ENCODE peak calls at places on chromosome 22, in ten cellular contexts. One of them, this sample, is unnamed.

GRCh38 chr22:47837703-47838102 is 1075.3 kb downstream of the TBC1D22A start:
- DNase-seq in NCI-H446: no peak
- DNase-seq in stimulated activated CD8-positive, alpha-beta memory T cell treated with anti-CD3 and anti-CD28 coated beads, Interleukin-15, amount 100 ng/mL, for 4 hours: no peak
- DNase-seq in spleen: no peak
- DNase-seq in posterior cingulate gyrus: no peak
- DNase-seq in NCI-H510A treated with DMSO at 0.1 percent for 48 hours: no peak
- DNase-seq in NAMALWA: peak
- DNase-seq in germinal center: no peak
- DNase-seq in non-pigmented ciliary epithelial cell: no peak
- DNase-seq in activated T-cell treated with anti-CD3 and anti-CD28 coated beads for 1 hour: no peak
- DNase-seq in this sample: no peak

GRCh38 chr22:19798825-19799224 is 38.2 kb downstream of the TBX1 start:
- DNase-seq in NCI-H446: no peak
- DNase-seq in stimulated activated CD8-positive, alpha-beta memory T cell treated with anti-CD3 and anti-CD28 coated beads, Interleukin-15, amount 100 ng/mL, for 4 hours: no peak
- DNase-seq in spleen: no peak
- DNase-seq in posterior cingulate gyrus: no peak
- DNase-seq in NCI-H510A treated with DMSO at 0.1 percent for 48 hours: no peak
- DNase-seq in NAMALWA: no peak
- DNase-seq in germinal center: no peak
- DNase-seq in non-pigmented ciliary epithelial cell: no peak
- DNase-seq in activated T-cell treated with anti-CD3 and anti-CD28 coated beads for 1 hour: no peak
- DNase-seq in this sample: no peak

GRCh38 chr22:37747715-37748100 is 50.9 kb downstream of the TRIOBP start:
- DNase-seq in NCI-H446: no peak
- DNase-seq in stimulated activated CD8-positive, alpha-beta memory T cell treated with anti-CD3 and anti-CD28 coated beads, Interleukin-15, amount 100 ng/mL, for 4 hours: no peak
- DNase-seq in spleen: no peak
- DNase-seq in posterior cingulate gyrus: no peak
- DNase-seq in NCI-H510A treated with DMSO at 0.1 percent for 48 hours: no peak
- DNase-seq in NAMALWA: no peak
- DNase-seq in germinal center: no peak
- DNase-seq in non-pigmented ciliary epithelial cell: no peak
- DNase-seq in activated T-cell treated with anti-CD3 and anti-CD28 coated beads for 1 hour: no peak
- DNase-seq in this sample: no peak

GRCh38 chr22:44195189-44195871 is 14.6 kb downstream of the PARVG start:
- DNase-seq in NCI-H446: no peak
- DNase-seq in stimulated activated CD8-positive, alpha-beta memory T cell treated with anti-CD3 and anti-CD28 coated beads, Interleukin-15, amount 100 ng/mL, for 4 hours: no peak
- DNase-seq in spleen: peak
- DNase-seq in posterior cingulate gyrus: peak
- DNase-seq in NCI-H510A treated with DMSO at 0.1 percent for 48 hours: no peak
- DNase-seq in NAMALWA: no peak
- DNase-seq in germinal center: no peak
- DNase-seq in non-pigmented ciliary epithelial cell: no peak
- DNase-seq in activated T-cell treated with anti-CD3 and anti-CD28 coated beads for 1 hour: no peak
- DNase-seq in this sample: no peak

GRCh38 chr22:42685941-42686666 is 34.6 kb downstream of the A4GALT start:
- DNase-seq in NCI-H446: no peak
- DNase-seq in stimulated activated CD8-positive, alpha-beta memory T cell treated with anti-CD3 and anti-CD28 coated beads, Interleukin-15, amount 100 ng/mL, for 4 hours: no peak
- DNase-seq in spleen: no peak
- DNase-seq in posterior cingulate gyrus: no peak
- DNase-seq in NCI-H510A treated with DMSO at 0.1 percent for 48 hours: peak
- DNase-seq in NAMALWA: no peak
- DNase-seq in germinal center: no peak
- DNase-seq in non-pigmented ciliary epithelial cell: no peak
- DNase-seq in activated T-cell treated with anti-CD3 and anti-CD28 coated beads for 1 hour: no peak
- DNase-seq in this sample: no peak

GRCh38 chr22:41411021-41411851 is 29.5 kb downstream of the TEF start:
- DNase-seq in NCI-H446: no peak
- DNase-seq in stimulated activated CD8-positive, alpha-beta memory T cell treated with anti-CD3 and anti-CD28 coated beads, Interleukin-15, amount 100 ng/mL, for 4 hours: no peak
- DNase-seq in spleen: no peak
- DNase-seq in posterior cingulate gyrus: peak
- DNase-seq in NCI-H510A treated with DMSO at 0.1 percent for 48 hours: no peak
- DNase-seq in NAMALWA: no peak
- DNase-seq in germinal center: no peak
- DNase-seq in non-pigmented ciliary epithelial cell: no peak
- DNase-seq in activated T-cell treated with anti-CD3 and anti-CD28 coated beads for 1 hour: no peak
- DNase-seq in this sample: no peak

GRCh38 chr22:20964799-20965103 is 2.3 kb upstream of the AIFM3 start:
- DNase-seq in NCI-H446: no peak
- DNase-seq in stimulated activated CD8-positive, alpha-beta memory T cell treated with anti-CD3 and anti-CD28 coated beads, Interleukin-15, amount 100 ng/mL, for 4 hours: no peak
- DNase-seq in spleen: peak
- DNase-seq in posterior cingulate gyrus: no peak
- DNase-seq in NCI-H510A treated with DMSO at 0.1 percent for 48 hours: no peak
- DNase-seq in NAMALWA: no peak
- DNase-seq in germinal center: no peak
- DNase-seq in non-pigmented ciliary epithelial cell: no peak
- DNase-seq in activated T-cell treated with anti-CD3 and anti-CD28 coated beads for 1 hour: no peak
- DNase-seq in this sample: no peak

GRCh38 chr22:38270091-38270972 is 2.5 kb downstream of the TMEM184B start:
- DNase-seq in NCI-H446: no peak
- DNase-seq in stimulated activated CD8-positive, alpha-beta memory T cell treated with anti-CD3 and anti-CD28 coated beads, Interleukin-15, amount 100 ng/mL, for 4 hours: no peak
- DNase-seq in spleen: no peak
- DNase-seq in posterior cingulate gyrus: no peak
- DNase-seq in NCI-H510A treated with DMSO at 0.1 percent for 48 hours: no peak
- DNase-seq in NAMALWA: no peak
- DNase-seq in germinal center: no peak
- DNase-seq in non-pigmented ciliary epithelial cell: no peak
- DNase-seq in activated T-cell treated with anti-CD3 and anti-CD28 coated beads for 1 hour: no peak
- DNase-seq in this sample: no peak

GRCh38 chr22:46757104-46757503 is 5.3 kb upstream of the TBC1D22A start:
- DNase-seq in NCI-H446: no peak
- DNase-seq in stimulated activated CD8-positive, alpha-beta memory T cell treated with anti-CD3 and anti-CD28 coated beads, Interleukin-15, amount 100 ng/mL, for 4 hours: no peak
- DNase-seq in spleen: peak
- DNase-seq in posterior cingulate gyrus: no peak
- DNase-seq in NCI-H510A treated with DMSO at 0.1 percent for 48 hours: no peak
- DNase-seq in NAMALWA: no peak
- DNase-seq in germinal center: no peak
- DNase-seq in non-pigmented ciliary epithelial cell: no peak
- DNase-seq in activated T-cell treated with anti-CD3 and anti-CD28 coated beads for 1 hour: no peak
- DNase-seq in this sample: no peak

GRCh38 chr22:19892249-19892879 is 37.7 kb upstream of the GNB1L start:
- DNase-seq in NCI-H446: no peak
- DNase-seq in stimulated activated CD8-positive, alpha-beta memory T cell treated with anti-CD3 and anti-CD28 coated beads, Interleukin-15, amount 100 ng/mL, for 4 hours: peak
- DNase-seq in spleen: no peak
- DNase-seq in posterior cingulate gyrus: no peak
- DNase-seq in NCI-H510A treated with DMSO at 0.1 percent for 48 hours: peak
- DNase-seq in NAMALWA: peak
- DNase-seq in germinal center: peak
- DNase-seq in non-pigmented ciliary epithelial cell: no peak
- DNase-seq in activated T-cell treated with anti-CD3 and anti-CD28 coated beads for 1 hour: peak
- DNase-seq in this sample: peak

GRCh38 chr22:46121079-46121478 is 29.2 kb upstream of the PPARA start:
- DNase-seq in NCI-H446: no peak
- DNase-seq in stimulated activated CD8-positive, alpha-beta memory T cell treated with anti-CD3 and anti-CD28 coated beads, Interleukin-15, amount 100 ng/mL, for 4 hours: no peak
- DNase-seq in spleen: no peak
- DNase-seq in posterior cingulate gyrus: no peak
- DNase-seq in NCI-H510A treated with DMSO at 0.1 percent for 48 hours: no peak
- DNase-seq in NAMALWA: no peak
- DNase-seq in germinal center: no peak
- DNase-seq in non-pigmented ciliary epithelial cell: no peak
- DNase-seq in activated T-cell treated with anti-CD3 and anti-CD28 coated beads for 1 hour: no peak
- DNase-seq in this sample: no peak

GRCh38 chr22:21712751-21713427 is 22.7 kb downstream of the YPEL1 start:
- DNase-seq in NCI-H446: peak
- DNase-seq in stimulated activated CD8-positive, alpha-beta memory T cell treated with anti-CD3 and anti-CD28 coated beads, Interleukin-15, amount 100 ng/mL, for 4 hours: no peak
- DNase-seq in spleen: no peak
- DNase-seq in posterior cingulate gyrus: peak
- DNase-seq in NCI-H510A treated with DMSO at 0.1 percent for 48 hours: peak
- DNase-seq in NAMALWA: peak
- DNase-seq in germinal center: peak
- DNase-seq in non-pigmented ciliary epithelial cell: peak
- DNase-seq in activated T-cell treated with anti-CD3 and anti-CD28 coated beads for 1 hour: peak
- DNase-seq in this sample: peak

GRCh38 chr22:46135611-46136538 is 14.5 kb upstream of the PPARA start:
- DNase-seq in NCI-H446: no peak
- DNase-seq in stimulated activated CD8-positive, alpha-beta memory T cell treated with anti-CD3 and anti-CD28 coated beads, Interleukin-15, amount 100 ng/mL, for 4 hours: no peak
- DNase-seq in spleen: peak
- DNase-seq in posterior cingulate gyrus: no peak
- DNase-seq in NCI-H510A treated with DMSO at 0.1 percent for 48 hours: no peak
- DNase-seq in NAMALWA: no peak
- DNase-seq in germinal center: no peak
- DNase-seq in non-pigmented ciliary epithelial cell: no peak
- DNase-seq in activated T-cell treated with anti-CD3 and anti-CD28 coated beads for 1 hour: no peak
- DNase-seq in this sample: no peak

GRCh38 chr22:42961815-42962214 is 53.1 kb downstream of the PACSIN2 start:
- DNase-seq in NCI-H446: no peak
- DNase-seq in stimulated activated CD8-positive, alpha-beta memory T cell treated with anti-CD3 and anti-CD28 coated beads, Interleukin-15, amount 100 ng/mL, for 4 hours: no peak
- DNase-seq in spleen: no peak
- DNase-seq in posterior cingulate gyrus: no peak
- DNase-seq in NCI-H510A treated with DMSO at 0.1 percent for 48 hours: no peak
- DNase-seq in NAMALWA: no peak
- DNase-seq in germinal center: no peak
- DNase-seq in non-pigmented ciliary epithelial cell: no peak
- DNase-seq in activated T-cell treated with anti-CD3 and anti-CD28 coated beads for 1 hour: no peak
- DNase-seq in this sample: no peak

GRCh38 chr22:30876221-30876751 is 92.3 kb downstream of the MORC2 start:
- DNase-seq in NCI-H446: no peak
- DNase-seq in stimulated activated CD8-positive, alpha-beta memory T cell treated with anti-CD3 and anti-CD28 coated beads, Interleukin-15, amount 100 ng/mL, for 4 hours: no peak
- DNase-seq in spleen: peak
- DNase-seq in posterior cingulate gyrus: peak
- DNase-seq in NCI-H510A treated with DMSO at 0.1 percent for 48 hours: no peak
- DNase-seq in NAMALWA: no peak
- DNase-seq in germinal center: no peak
- DNase-seq in non-pigmented ciliary epithelial cell: no peak
- DNase-seq in activated T-cell treated with anti-CD3 and anti-CD28 coated beads for 1 hour: no peak
- DNase-seq in this sample: no peak

GRCh38 chr22:39638958-39639357 is 68.4 kb downstream of the CACNA1I start:
- DNase-seq in NCI-H446: no peak
- DNase-seq in stimulated activated CD8-positive, alpha-beta memory T cell treated with anti-CD3 and anti-CD28 coated beads, Interleukin-15, amount 100 ng/mL, for 4 hours: no peak
- DNase-seq in spleen: no peak
- DNase-seq in posterior cingulate gyrus: no peak
- DNase-seq in NCI-H510A treated with DMSO at 0.1 percent for 48 hours: no peak
- DNase-seq in NAMALWA: no peak
- DNase-seq in germinal center: no peak
- DNase-seq in non-pigmented ciliary epithelial cell: no peak
- DNase-seq in activated T-cell treated with anti-CD3 and anti-CD28 coated beads for 1 hour: no peak
- DNase-seq in this sample: no peak

GRCh38 chr22:50622723-50623327 is 5.1 kb downstream of the ARSA start:
- DNase-seq in NCI-H446: no peak
- DNase-seq in stimulated activated CD8-positive, alpha-beta memory T cell treated with anti-CD3 and anti-CD28 coated beads, Interleukin-15, amount 100 ng/mL, for 4 hours: no peak
- DNase-seq in spleen: peak
- DNase-seq in posterior cingulate gyrus: peak
- DNase-seq in NCI-H510A treated with DMSO at 0.1 percent for 48 hours: peak
- DNase-seq in NAMALWA: no peak
- DNase-seq in germinal center: no peak
- DNase-seq in non-pigmented ciliary epithelial cell: no peak
- DNase-seq in activated T-cell treated with anti-CD3 and anti-CD28 coated beads for 1 hour: no peak
- DNase-seq in this sample: no peak

GRCh38 chr22:42895087-42895486 is 38.0 kb upstream of the ARFGAP3 start:
- DNase-seq in NCI-H446: no peak
- DNase-seq in stimulated activated CD8-positive, alpha-beta memory T cell treated with anti-CD3 and anti-CD28 coated beads, Interleukin-15, amount 100 ng/mL, for 4 hours: no peak
- DNase-seq in spleen: no peak
- DNase-seq in posterior cingulate gyrus: no peak
- DNase-seq in NCI-H510A treated with DMSO at 0.1 percent for 48 hours: no peak
- DNase-seq in NAMALWA: no peak
- DNase-seq in germinal center: peak
- DNase-seq in non-pigmented ciliary epithelial cell: no peak
- DNase-seq in activated T-cell treated with anti-CD3 and anti-CD28 coated beads for 1 hour: no peak
- DNase-seq in this sample: no peak

GRCh38 chr22:42519544-42520237 is at the start of gene RRP7A:
- DNase-seq in NCI-H446: peak
- DNase-seq in stimulated activated CD8-positive, alpha-beta memory T cell treated with anti-CD3 and anti-CD28 coated beads, Interleukin-15, amount 100 ng/mL, for 4 hours: peak
- DNase-seq in spleen: peak
- DNase-seq in posterior cingulate gyrus: peak
- DNase-seq in NCI-H510A treated with DMSO at 0.1 percent for 48 hours: peak
- DNase-seq in NAMALWA: peak
- DNase-seq in germinal center: peak
- DNase-seq in non-pigmented ciliary epithelial cell: peak
- DNase-seq in activated T-cell treated with anti-CD3 and anti-CD28 coated beads for 1 hour: peak
- DNase-seq in this sample: peak

GRCh38 chr22:44440224-44441160 is 57.5 kb downstream of the RTL6 start:
- DNase-seq in NCI-H446: no peak
- DNase-seq in stimulated activated CD8-positive, alpha-beta memory T cell treated with anti-CD3 and anti-CD28 coated beads, Interleukin-15, amount 100 ng/mL, for 4 hours: no peak
- DNase-seq in spleen: peak
- DNase-seq in posterior cingulate gyrus: no peak
- DNase-seq in NCI-H510A treated with DMSO at 0.1 percent for 48 hours: no peak
- DNase-seq in NAMALWA: no peak
- DNase-seq in germinal center: no peak
- DNase-seq in non-pigmented ciliary epithelial cell: no peak
- DNase-seq in activated T-cell treated with anti-CD3 and anti-CD28 coated beads for 1 hour: no peak
- DNase-seq in this sample: no peak

GRCh38 chr22:27775698-27776409 is 25.7 kb downstream of the MN1 start:
- DNase-seq in NCI-H446: no peak
- DNase-seq in stimulated activated CD8-positive, alpha-beta memory T cell treated with anti-CD3 and anti-CD28 coated beads, Interleukin-15, amount 100 ng/mL, for 4 hours: no peak
- DNase-seq in spleen: no peak
- DNase-seq in posterior cingulate gyrus: no peak
- DNase-seq in NCI-H510A treated with DMSO at 0.1 percent for 48 hours: no peak
- DNase-seq in NAMALWA: no peak
- DNase-seq in germinal center: no peak
- DNase-seq in non-pigmented ciliary epithelial cell: no peak
- DNase-seq in activated T-cell treated with anti-CD3 and anti-CD28 coated beads for 1 hour: no peak
- DNase-seq in this sample: no peak

GRCh38 chr22:25008666-25009065 is 56.1 kb downstream of the KIAA1671 start:
- DNase-seq in NCI-H446: no peak
- DNase-seq in stimulated activated CD8-positive, alpha-beta memory T cell treated with anti-CD3 and anti-CD28 coated beads, Interleukin-15, amount 100 ng/mL, for 4 hours: no peak
- DNase-seq in spleen: no peak
- DNase-seq in posterior cingulate gyrus: no peak
- DNase-seq in NCI-H510A treated with DMSO at 0.1 percent for 48 hours: no peak
- DNase-seq in NAMALWA: no peak
- DNase-seq in germinal center: no peak
- DNase-seq in non-pigmented ciliary epithelial cell: no peak
- DNase-seq in activated T-cell treated with anti-CD3 and anti-CD28 coated beads for 1 hour: no peak
- DNase-seq in this sample: no peak

GRCh38 chr22:17872491-17872890 is 98.2 kb upstream of the BID start:
- DNase-seq in NCI-H446: no peak
- DNase-seq in stimulated activated CD8-positive, alpha-beta memory T cell treated with anti-CD3 and anti-CD28 coated beads, Interleukin-15, amount 100 ng/mL, for 4 hours: no peak
- DNase-seq in spleen: no peak
- DNase-seq in posterior cingulate gyrus: no peak
- DNase-seq in NCI-H510A treated with DMSO at 0.1 percent for 48 hours: no peak
- DNase-seq in NAMALWA: no peak
- DNase-seq in germinal center: no peak
- DNase-seq in non-pigmented ciliary epithelial cell: no peak
- DNase-seq in activated T-cell treated with anti-CD3 and anti-CD28 coated beads for 1 hour: no peak
- DNase-seq in this sample: no peak

GRCh38 chr22:48305726-48306235 is 1521.9 kb downstream of the BRD1 start:
- DNase-seq in NCI-H446: no peak
- DNase-seq in stimulated activated CD8-positive, alpha-beta memory T cell treated with anti-CD3 and anti-CD28 coated beads, Interleukin-15, amount 100 ng/mL, for 4 hours: no peak
- DNase-seq in spleen: no peak
- DNase-seq in posterior cingulate gyrus: no peak
- DNase-seq in NCI-H510A treated with DMSO at 0.1 percent for 48 hours: no peak
- DNase-seq in NAMALWA: no peak
- DNase-seq in germinal center: no peak
- DNase-seq in non-pigmented ciliary epithelial cell: no peak
- DNase-seq in activated T-cell treated with anti-CD3 and anti-CD28 coated beads for 1 hour: no peak
- DNase-seq in this sample: no peak

GRCh38 chr22:31615940-31616314 is 46.1 kb downstream of the PISD start:
- DNase-seq in NCI-H446: no peak
- DNase-seq in stimulated activated CD8-positive, alpha-beta memory T cell treated with anti-CD3 and anti-CD28 coated beads, Interleukin-15, amount 100 ng/mL, for 4 hours: no peak
- DNase-seq in spleen: no peak
- DNase-seq in posterior cingulate gyrus: no peak
- DNase-seq in NCI-H510A treated with DMSO at 0.1 percent for 48 hours: no peak
- DNase-seq in NAMALWA: no peak
- DNase-seq in germinal center: no peak
- DNase-seq in non-pigmented ciliary epithelial cell: no peak
- DNase-seq in activated T-cell treated with anti-CD3 and anti-CD28 coated beads for 1 hour: no peak
- DNase-seq in this sample: no peak

GRCh38 chr22:39514373-39514973 is 5.9 kb upstream of the ATF4 start:
- DNase-seq in NCI-H446: no peak
- DNase-seq in stimulated activated CD8-positive, alpha-beta memory T cell treated with anti-CD3 and anti-CD28 coated beads, Interleukin-15, amount 100 ng/mL, for 4 hours: no peak
- DNase-seq in spleen: no peak
- DNase-seq in posterior cingulate gyrus: peak
- DNase-seq in NCI-H510A treated with DMSO at 0.1 percent for 48 hours: no peak
- DNase-seq in NAMALWA: peak
- DNase-seq in germinal center: no peak
- DNase-seq in non-pigmented ciliary epithelial cell: no peak
- DNase-seq in activated T-cell treated with anti-CD3 and anti-CD28 coated beads for 1 hour: no peak
- DNase-seq in this sample: peak

GRCh38 chr22:40243891-40244290 is 66.2 kb downstream of the TNRC6B start:
- DNase-seq in NCI-H446: no peak
- DNase-seq in stimulated activated CD8-positive, alpha-beta memory T cell treated with anti-CD3 and anti-CD28 coated beads, Interleukin-15, amount 100 ng/mL, for 4 hours: no peak
- DNase-seq in spleen: no peak
- DNase-seq in posterior cingulate gyrus: no peak
- DNase-seq in NCI-H510A treated with DMSO at 0.1 percent for 48 hours: no peak
- DNase-seq in NAMALWA: no peak
- DNase-seq in germinal center: no peak
- DNase-seq in non-pigmented ciliary epithelial cell: no peak
- DNase-seq in activated T-cell treated with anti-CD3 and anti-CD28 coated beads for 1 hour: no peak
- DNase-seq in this sample: no peak

GRCh38 chr22:49663311-49663711 is 164.4 kb downstream of the BRD1 start:
- DNase-seq in NCI-H446: no peak
- DNase-seq in stimulated activated CD8-positive, alpha-beta memory T cell treated with anti-CD3 and anti-CD28 coated beads, Interleukin-15, amount 100 ng/mL, for 4 hours: no peak
- DNase-seq in spleen: no peak
- DNase-seq in posterior cingulate gyrus: no peak
- DNase-seq in NCI-H510A treated with DMSO at 0.1 percent for 48 hours: no peak
- DNase-seq in NAMALWA: no peak
- DNase-seq in germinal center: no peak
- DNase-seq in non-pigmented ciliary epithelial cell: no peak
- DNase-seq in activated T-cell treated with anti-CD3 and anti-CD28 coated beads for 1 hour: no peak
- DNase-seq in this sample: no peak